ENCODE peak calls at places on chromosomes 11 and 22, in four cellular contexts. D, P, C and T are unnamed samples.

GRCh38 chr22:50206599-50206998 is 5.8 kb downstream of the SELENOO start:
- DNase-seq in D (peak; percentile 49), P (peak; percentile 44), C (no peak), T (peak; percentile 87)

GRCh38 chr11:80103149-80103859 is 662.5 kb upstream of the TENM4 start:
- DNase-seq in D (no peak), P (no peak), C (no peak), T (no peak)

GRCh38 chr22:46148885-46149492 is 1.3 kb upstream of the PPARA start:
- DNase-seq in D (no peak), P (no peak), C (no peak), T (no peak)

GRCh38 chr22:37626556-37627075 is 12.9 kb upstream of the SH3BP1 start:
- DNase-seq in D (no peak), P (no peak), C (no peak), T (no peak)

GRCh38 chr11:57761301-57762234 is at the start of gene CTNND1:
- DNase-seq in D (peak; percentile 84), P (peak; percentile 66), C (peak; percentile 77), T (peak; percentile 91)

GRCh38 chr11:93570759-93571413 is 27.7 kb upstream of the SMCO4 start:
- DNase-seq in D (no peak), P (no peak), C (no peak), T (no peak)

GRCh38 chr11:88410636-88411035 is 73.1 kb upstream of the CTSC start:
- DNase-seq in D (no peak), P (no peak), C (no peak), T (no peak)

GRCh38 chr11:58394195-58394594 is 12.5 kb downstream of the OR5B3 start:
- DNase-seq in D (no peak), P (no peak), C (no peak), T (no peak)

GRCh38 chr22:27718186-27719032 is 83.1 kb downstream of the MN1 start:
- DNase-seq in D (no peak), P (peak; percentile 83), C (no peak), T (peak; percentile 54)

GRCh38 chr11:59802639-59803176 is 7.9 kb downstream of the MRPL16 start:
- DNase-seq in D (no peak), P (peak; percentile 53), C (no peak), T (peak; percentile 42)

GRCh38 chr22:23925020-23925606 is 30.9 kb downstream of the MIF start:
- DNase-seq in D (no peak), P (peak; percentile 1), C (no peak), T (no peak)

DNA sequence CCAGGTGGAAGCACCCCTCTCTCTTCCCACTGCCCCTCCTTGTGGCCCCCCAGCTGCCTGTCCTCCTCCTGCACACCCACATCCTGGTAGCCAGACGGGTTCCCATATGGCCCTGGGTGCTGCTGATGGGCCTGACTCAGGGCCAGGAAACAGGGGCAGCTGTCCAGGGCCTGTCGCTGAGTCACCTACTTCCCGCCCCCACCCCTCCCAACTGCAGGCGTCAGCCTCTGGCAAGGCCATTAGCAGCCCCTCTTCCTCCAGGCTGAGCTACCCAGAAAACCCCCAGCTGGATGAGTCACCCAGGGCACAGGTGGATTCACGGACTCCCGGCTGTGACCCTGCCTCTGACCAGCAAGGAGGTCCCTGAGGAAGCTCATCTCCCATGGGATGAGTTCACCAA is 6.9 kb upstream of the GAL start:
- DNase-seq in D (peak; percentile 53), P (peak; percentile 66), C (no peak), T (peak; percentile 83)
- TF ChIP-seq NRF1 in D (no peak), P (no peak), C (no peak), T (no peak)

GRCh38 chr11:47327949-47328348 is 24.6 kb downstream of the MYBPC3 start:
- DNase-seq in D (no peak), P (no peak), C (no peak), T (no peak)

GRCh38 chr11:47330002-47330911 is 22.2 kb downstream of the MYBPC3 start:
- DNase-seq in D (no peak), P (no peak), C (no peak), T (peak; percentile 33)

GRCh38 chr11:47329431-47329993 is 23.0 kb downstream of the MYBPC3 start:
- DNase-seq in D (no peak), P (no peak), C (no peak), T (peak; percentile 15)

GRCh38 chr11:47327025-47327424 is 25.5 kb downstream of the MYBPC3 start:
- DNase-seq in D (no peak), P (no peak), C (no peak), T (peak; percentile 21)

DNA sequence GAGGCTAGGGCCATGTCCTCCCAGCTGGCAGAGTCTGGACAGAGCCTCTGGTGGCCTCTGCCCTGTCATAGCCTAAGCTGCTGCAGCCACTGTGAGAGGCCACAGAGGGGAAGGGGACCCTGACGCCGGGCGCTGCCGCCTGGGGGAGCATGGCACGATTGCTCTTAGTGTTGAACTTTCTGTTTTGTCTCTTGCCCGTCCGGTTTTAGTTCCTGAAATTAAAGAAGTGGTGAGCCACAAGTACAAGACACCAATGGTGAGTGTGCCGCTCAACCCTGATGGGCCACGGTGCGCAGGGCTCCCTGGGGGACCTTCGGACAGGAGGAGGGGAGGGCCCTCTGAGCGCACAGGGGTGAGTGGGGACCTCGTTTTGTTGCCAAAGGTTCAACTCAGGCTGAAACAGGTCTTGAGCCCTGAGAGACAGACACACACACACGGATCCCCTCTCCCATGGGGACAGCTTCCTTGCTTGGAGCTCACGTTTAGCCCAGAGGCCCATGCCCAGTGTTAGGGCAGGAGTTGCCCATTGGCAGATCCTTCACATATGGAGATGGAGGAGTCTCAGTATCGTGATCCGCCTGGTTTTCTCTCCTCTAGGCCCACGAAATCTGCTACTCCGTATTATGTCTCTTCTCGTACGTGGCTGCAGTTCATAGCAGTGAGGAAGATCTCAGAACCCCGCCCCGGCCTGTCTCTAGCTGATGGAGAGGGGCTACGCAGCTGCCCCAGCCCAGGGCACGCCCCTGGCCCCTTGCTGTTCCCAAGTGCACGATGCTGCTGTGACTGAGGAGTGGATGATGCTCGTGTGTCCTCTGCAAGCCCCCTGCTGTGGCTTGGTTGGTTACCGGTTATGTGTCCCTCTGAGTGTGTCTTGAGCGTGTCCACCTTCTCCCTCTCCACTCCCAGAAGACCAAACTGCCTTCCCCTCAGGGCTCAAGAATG is 23.8 kb downstream of the MYBPC3 start:
- DNase-seq in D (no peak), P (no peak), C (peak; percentile 25), T (no peak)
- TF ChIP-seq NRF1 in D (no peak), P (no peak), C (no peak), T (no peak)

DNA sequence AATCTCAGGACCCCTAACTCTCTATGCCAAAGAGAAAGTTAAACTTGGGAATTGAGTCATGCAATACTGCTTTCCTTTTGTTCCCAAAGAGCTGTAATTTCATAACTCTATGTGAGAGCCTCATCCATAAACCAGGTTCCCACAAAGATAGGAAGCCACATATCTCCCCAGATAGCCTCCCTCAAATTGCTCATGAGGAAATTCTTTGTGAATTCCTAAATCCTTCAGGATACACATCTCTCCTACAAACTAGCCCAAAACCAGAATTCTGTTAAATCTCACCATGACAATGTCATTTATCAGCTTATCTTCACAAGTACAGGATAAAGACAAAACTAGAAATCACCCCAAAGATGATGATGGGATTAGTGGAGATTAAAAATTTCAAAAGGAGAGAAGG is 4.7 kb upstream of the NXPE2 start:
- DNase-seq in D (no peak), P (no peak), C (no peak), T (no peak)
- TF ChIP-seq NRF1 in D (no peak), P (no peak), C (no peak), T (no peak)

GRCh38 chr11:117993988-117994741 is 8.0 kb downstream of the IL10RA start:
- DNase-seq in D (no peak), P (no peak), C (no peak), T (no peak)
- TF ChIP-seq NRF1 in D (no peak), P (no peak), C (no peak), T (no peak)

GRCh38 chr22:31093090-31093850 is 12.2 kb downstream of the SMTN start:
- DNase-seq in D (no peak), P (no peak), C (no peak), T (peak; percentile 31)
- TF ChIP-seq NRF1 in D (no peak), P (no peak), C (no peak), T (no peak)

DNA sequence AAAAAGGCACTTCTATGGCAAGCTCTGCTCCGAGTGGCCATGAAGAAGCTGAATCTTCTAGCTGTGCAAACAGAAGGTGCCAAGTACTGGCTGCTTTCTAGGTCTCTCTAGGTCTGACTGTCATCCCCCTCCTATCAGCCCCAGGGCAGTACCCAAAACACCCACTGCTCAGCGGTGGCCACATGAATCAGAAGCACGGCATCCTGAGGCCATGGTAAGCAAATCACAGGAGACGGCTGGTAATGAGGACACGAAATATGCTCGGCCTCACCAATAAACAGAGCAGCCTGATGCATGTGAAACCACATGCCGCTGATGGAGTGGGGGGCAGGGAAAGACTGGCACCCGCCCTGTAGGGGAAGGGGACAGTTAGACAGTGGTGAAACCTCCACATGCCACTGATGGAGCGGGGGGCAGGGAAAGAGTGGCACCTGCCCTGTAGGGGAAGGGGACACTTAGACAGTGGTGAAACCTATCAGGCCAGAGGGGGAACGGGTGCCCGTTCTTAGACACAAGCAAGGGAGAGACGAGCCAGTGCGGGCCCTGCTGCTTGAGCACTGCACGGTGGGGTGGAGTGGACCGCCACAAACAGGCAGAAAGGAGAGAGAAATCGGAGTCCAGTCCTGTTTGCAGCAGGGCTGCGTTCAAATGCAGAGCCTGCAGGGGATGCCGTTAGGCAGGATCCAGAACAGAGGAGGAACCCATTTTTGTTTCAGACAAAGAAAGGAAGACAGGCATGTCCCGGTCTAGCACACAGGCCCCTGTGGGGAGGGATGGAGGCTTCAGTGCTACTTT is 29.9 kb upstream of the MOB2 start:
- DNase-seq in D (no peak), P (no peak), C (no peak), T (peak; percentile 39)
- TF ChIP-seq NRF1 in D (no peak), P (no peak), C (no peak), T (no peak)

DNA sequence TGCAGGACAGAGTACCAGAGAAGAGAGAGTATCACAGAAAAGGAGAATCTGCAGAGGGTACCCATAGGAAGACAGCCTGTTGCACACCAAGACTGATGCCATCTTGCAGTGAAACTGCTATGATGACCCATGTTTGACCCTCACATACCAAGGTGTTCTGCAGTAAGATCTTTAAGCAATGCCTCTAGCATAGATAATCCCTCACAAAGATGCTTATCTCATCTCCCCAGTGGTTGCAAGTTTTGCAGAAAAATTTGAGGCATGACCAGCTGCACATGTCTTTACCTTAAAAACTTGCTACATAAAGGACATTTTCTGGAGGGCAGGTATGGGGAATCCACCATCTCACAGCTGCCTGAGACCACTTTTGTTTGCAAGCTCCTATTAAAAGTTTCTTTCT is 100.5 kb upstream of the TEAD1 start:
- DNase-seq in D (no peak), P (no peak), C (no peak), T (no peak)
- TF ChIP-seq NRF1 in D (no peak), P (no peak), C (no peak), T (no peak)

DNA sequence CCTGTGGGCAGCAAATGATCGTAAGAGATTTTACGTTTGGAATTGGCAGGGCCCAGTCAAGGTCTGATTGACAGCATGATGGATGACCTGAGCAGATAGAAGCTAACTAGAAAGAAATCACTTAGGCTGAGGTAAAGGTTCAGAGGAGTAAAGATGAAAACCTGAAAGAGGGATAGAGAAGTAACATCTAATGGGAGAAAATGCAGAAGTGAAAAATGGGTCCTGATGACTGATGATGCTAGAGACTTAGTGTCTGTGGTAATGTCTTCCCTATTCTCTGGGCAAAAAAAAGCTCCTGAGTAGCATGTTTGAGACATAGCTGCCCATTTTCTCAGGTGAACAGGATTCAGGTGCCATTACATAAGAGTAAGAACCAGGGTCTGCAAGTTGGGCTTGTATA is 628.8 kb upstream of the ANO5 start:
- DNase-seq in D (no peak), P (no peak), C (no peak), T (no peak)
- TF ChIP-seq NRF1 in D (no peak), P (no peak), C (no peak), T (no peak)